ENCODE peak calls at places on chromosome 20, in ten cellular contexts. B, M, X, S, D, R, Z, U, K and H are unnamed samples.

GRCh38 chr20:2872304-2873009 is 824 bp upstream of the PTPRA start:
- DNase-seq in B (peak; percentile 76), M (peak; percentile 60), X (peak; percentile 81), S (peak; percentile 76), D (peak; percentile 49), R (peak; percentile 60), Z (peak; percentile 52), U (peak; percentile 51), K (no peak), H (peak; percentile 9)

GRCh38 chr20:38060536-38060935 is 27.0 kb downstream of the RPRD1B start:
- DNase-seq in B (no peak), M (peak; percentile 47), X (no peak), S (no peak), D (peak; percentile 77), R (no peak), Z (no peak), U (no peak), K (no peak), H (no peak)

GRCh38 chr20:7912551-7912950 is 27.7 kb downstream of the HAO1 start:
- DNase-seq in B (no peak), M (no peak), X (no peak), S (no peak), D (no peak), R (no peak), Z (no peak), U (no peak), K (no peak), H (no peak)

GRCh38 chr20:11015440-11015839 is 341.6 kb upstream of the JAG1 start:
- DNase-seq in B (no peak), M (no peak), X (no peak), S (no peak), D (no peak), R (no peak), Z (no peak), U (no peak), K (no peak), H (no peak)

GRCh38 chr20:23042270-23042669 is 7.2 kb downstream of the SSTR4 start:
- DNase-seq in B (no peak), M (no peak), X (no peak), S (no peak), D (no peak), R (no peak), Z (no peak), U (no peak), K (no peak), H (no peak)

GRCh38 chr20:44309763-44310663 is 989 bp downstream of the FITM2 start:
- DNase-seq in B (peak; percentile 70), M (peak; percentile 91), X (peak; percentile 31), S (peak; percentile 73), D (peak; percentile 16), R (peak; percentile 84), Z (peak; percentile 24), U (no peak), K (no peak), H (no peak)

GRCh38 chr20:31494131-31494530 is 19.0 kb downstream of the REM1 start:
- DNase-seq in B (no peak), M (peak; percentile 73), X (peak; percentile 16), S (peak; percentile 48), D (no peak), R (peak; percentile 31), Z (no peak), U (no peak), K (no peak), H (no peak)

GRCh38 chr20:208937-209566 is 18.0 kb upstream of the DEFB129 start:
- DNase-seq in B (no peak), M (peak; percentile 81), X (peak; percentile 58), S (peak; percentile 65), D (peak; percentile 65), R (peak; percentile 83), Z (no peak), U (no peak), K (peak; percentile 55), H (peak; percentile 41)

GRCh38 chr20:63850689-63851547 is 10.4 kb upstream of the ABHD16B start:
- DNase-seq in B (no peak), M (no peak), X (peak; percentile 42), S (no peak), D (no peak), R (no peak), Z (no peak), U (no peak), K (no peak), H (no peak)

GRCh38 chr20:31698243-31698802 is 24.3 kb downstream of the BCL2L1 start:
- DNase-seq in B (no peak), M (no peak), X (no peak), S (no peak), D (no peak), R (no peak), Z (no peak), U (no peak), K (no peak), H (no peak)

GRCh38 chr20:41249371-41249770 is 68.2 kb downstream of the ZHX3 start:
- DNase-seq in B (peak; percentile 88), M (peak; percentile 94), X (no peak), S (peak; percentile 60), D (peak; percentile 92), R (peak; percentile 88), Z (peak; percentile 47), U (no peak), K (no peak), H (no peak)

GRCh38 chr20:50635676-50636600 is 55.4 kb downstream of the RIPOR3 start:
- DNase-seq in B (peak; percentile 88), M (peak; percentile 78), X (peak; percentile 72), S (peak; percentile 90), D (peak; percentile 56), R (peak; percentile 61), Z (peak; percentile 76), U (peak; percentile 60), K (peak; percentile 59), H (no peak)

GRCh38 chr20:5100684-5101347 is 18.9 kb downstream of the PCNA start:
- DNase-seq in B (peak; percentile 84), M (peak; percentile 70), X (peak; percentile 71), S (peak; percentile 78), D (peak; percentile 64), R (peak; percentile 61), Z (peak; percentile 73), U (peak; percentile 75), K (peak; percentile 42), H (no peak)

GRCh38 chr20:6765469-6766058 is 1.9 kb upstream of the BMP2 start:
- DNase-seq in B (no peak), M (peak; percentile 78), X (no peak), S (peak; percentile 49), D (peak; percentile 27), R (peak; percentile 82), Z (peak; percentile 13), U (no peak), K (no peak), H (no peak)
- TF ChIP-seq CTCF in B (peak; percentile 65), M (peak; percentile 52), X (no peak), S (peak; percentile 69), D (peak; percentile 51), R (peak; percentile 45), Z (peak; percentile 45), U (peak; percentile 33), K (peak; percentile 67), H (peak; percentile 56)

DNA sequence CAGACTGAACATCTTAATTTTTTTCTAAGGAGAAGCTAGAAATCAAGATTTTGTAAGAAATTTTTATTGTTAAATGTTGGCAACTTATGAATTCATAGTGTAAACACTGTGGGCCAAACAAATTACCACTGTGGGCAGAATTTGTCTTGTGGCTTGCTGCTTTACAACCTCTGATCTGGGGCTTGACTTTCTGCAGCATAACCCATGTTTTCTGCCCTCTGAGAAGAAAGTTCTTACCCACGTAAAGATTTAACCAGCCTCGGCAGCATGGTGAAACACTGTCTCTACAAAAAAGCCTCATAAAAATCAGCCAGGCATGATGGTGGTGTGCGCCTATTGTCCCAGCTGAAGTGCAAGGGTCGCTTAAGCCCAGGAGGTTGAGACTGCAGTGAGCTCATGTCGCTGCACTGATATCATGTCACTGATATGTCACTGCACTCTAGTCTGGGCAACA is 12.9 kb downstream of the ITCH start:
- DNase-seq in B (no peak), M (no peak), X (no peak), S (peak; percentile 40), D (no peak), R (no peak), Z (no peak), U (no peak), K (no peak), H (no peak)
- H3K4me3 ChIP-seq in B (no peak overlapping the region), M (no peak overlapping the region), X (no peak overlapping the region), S (no peak overlapping the region), D (no peak overlapping the region), R (no peak overlapping the region), Z (no peak overlapping the region), U (no peak overlapping the region), K (no peak overlapping the region), H (no peak overlapping the region)

GRCh38 chr20:61031101-61031830 is 220.8 kb upstream of the CDH4 start:
- DNase-seq in B (no peak), M (no peak), X (no peak), S (no peak), D (no peak), R (no peak), Z (no peak), U (no peak), K (no peak), H (no peak)
- TF ChIP-seq CTCF in B (no peak), M (no peak), X (no peak), S (no peak), D (no peak), R (no peak), Z (no peak), U (no peak), K (no peak), H (no peak)

DNA sequence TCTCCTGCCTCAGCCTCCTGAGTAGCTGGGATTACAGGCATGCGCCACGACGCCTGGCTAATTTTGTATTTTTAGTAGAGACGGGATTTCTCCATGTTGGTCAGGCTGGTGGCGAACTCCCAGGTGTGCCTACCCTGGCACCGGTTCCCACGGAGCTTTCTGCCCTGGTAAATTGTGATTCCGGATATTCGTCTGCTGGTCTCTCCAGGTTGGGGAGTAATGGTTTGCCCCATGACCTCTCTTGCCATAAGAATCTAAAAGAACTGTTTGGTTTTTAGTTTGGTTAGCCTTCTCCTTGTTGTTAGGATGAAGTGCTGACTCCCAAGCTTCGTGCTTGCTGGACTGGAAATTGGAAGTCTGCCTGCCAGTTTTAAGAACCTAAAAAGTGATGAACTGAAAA is 223.8 kb downstream of the BCAS1 start:
- DNase-seq in B (no peak), M (no peak), X (no peak), S (no peak), D (no peak), R (no peak), Z (no peak), U (no peak), K (no peak), H (no peak)
- H3K4me3 ChIP-seq in B (no peak overlapping the region), M (no peak overlapping the region), X (no peak overlapping the region), S (no peak overlapping the region), D (no peak overlapping the region), R (no peak overlapping the region), Z (no peak overlapping the region), U (no peak overlapping the region), K (no peak overlapping the region), H (no peak overlapping the region)